ENCODE peak calls at places on chromosomes 13 and 19, in four cellular contexts. X, C, U and W are unnamed samples.

GRCh38 chr13:44331912-44332840 is 41.4 kb upstream of the SERP2 start:
- DNase-seq in U (no peak), X (no peak), C (peak), W (no peak)

GRCh38 chr13:73399347-73400216 is 340.8 kb downstream of the KLF5 start:
- DNase-seq in X (no peak), C (no peak), U (no peak), W (no peak)

GRCh38 chr13:40388617-40389016 is 277.8 kb downstream of the FOXO1 start:
- DNase-seq in C (no peak), X (no peak), U (no peak), W (no peak)

GRCh38 chr19:2055871-2056809 is 5.1 kb upstream of the MKNK2 start:
- DNase-seq in X (no peak), U (peak), C (peak), W (no peak)

GRCh38 chr19:10191347-10191746 is 3.4 kb downstream of the DNMT1 start:
- DNase-seq in X (no peak), U (no peak), C (no peak), W (no peak)

GRCh38 chr19:40192758-40193586 is 1.7 kb downstream of the MAP3K10 start:
- DNase-seq in C (no peak), U (no peak), X (no peak), W (no peak)

GRCh38 chr19:52648336-52648990 is 10.3 kb upstream of the ZNF83 start:
- DNase-seq in U (no peak), C (no peak), X (no peak), W (no peak)

GRCh38 chr13:110989331-110989730 is 74.5 kb upstream of the ANKRD10 start:
- DNase-seq in U (no peak), C (no peak), X (no peak), W (no peak)

GRCh38 chr13:91184244-91184926 is 163.1 kb upstream of the MIR17HG start:
- DNase-seq in X (no peak), U (no peak), C (no peak), W (no peak)

GRCh38 chr19:36528921-36529518 is 949 bp upstream of the ZNF260 start:
- DNase-seq in U (peak), C (peak), X (peak), W (peak)

GRCh38 chr19:18414504-18415176 is 4.6 kb upstream of the SSBP4 start:
- DNase-seq in U (no peak), C (no peak), X (no peak), W (peak)

DNA sequence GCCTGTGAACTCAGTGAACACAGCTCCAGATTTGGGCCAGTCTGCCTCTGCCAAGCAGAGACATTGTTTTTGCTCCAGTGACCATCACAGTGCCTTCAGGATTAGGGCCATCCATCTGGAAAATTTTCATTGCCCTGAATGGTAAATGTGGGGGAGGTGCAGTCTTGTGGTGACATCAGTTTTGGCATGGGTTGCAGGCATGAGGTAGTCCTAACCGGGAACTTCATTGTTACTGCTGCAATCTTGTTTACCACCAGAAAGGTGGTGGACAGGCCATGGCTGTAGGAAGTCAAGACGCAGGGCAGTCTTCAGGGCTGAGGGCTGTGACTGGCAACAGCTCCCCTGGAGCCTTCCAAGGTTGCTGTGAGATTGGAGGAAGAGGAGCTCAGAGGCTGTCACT is 55.2 kb downstream of the SPATA13 start:
- DNase-seq in C (no peak), U (no peak), X (no peak), W (no peak)
- TF ChIP-seq TEAD4 in C (no peak), U (no peak), X (no peak), W (no peak)

DNA sequence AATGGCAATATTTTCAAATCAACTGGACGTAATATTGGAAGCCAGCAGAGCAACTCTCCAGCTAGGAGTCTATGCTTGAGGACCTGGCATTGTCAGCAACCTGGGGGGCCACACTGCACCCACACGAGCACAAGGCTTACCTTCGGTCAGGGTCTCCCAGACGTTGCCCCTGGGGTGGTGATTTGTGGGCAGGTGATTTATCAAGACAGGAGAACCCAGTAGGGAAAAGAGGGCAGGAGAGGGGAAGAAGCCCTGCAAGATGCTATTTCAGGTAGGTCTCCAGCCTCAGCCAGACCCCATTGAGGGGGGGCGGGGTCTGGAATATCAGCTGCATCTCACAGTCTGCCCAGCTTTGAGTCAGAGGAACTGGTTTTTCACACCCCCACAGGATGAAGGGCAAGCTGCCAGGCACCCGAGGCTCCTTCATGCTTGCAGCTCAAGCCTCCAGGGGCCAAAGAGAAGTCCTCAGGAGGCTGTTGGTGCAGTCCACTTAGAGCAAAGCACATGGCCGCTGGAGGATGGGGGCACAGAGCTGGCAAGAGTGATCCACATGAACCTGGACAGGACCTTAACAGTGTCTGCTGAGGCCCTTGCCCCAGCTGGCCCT is 80.9 kb upstream of the UQCRFS1 start:
- DNase-seq in X (no peak), U (no peak), C (no peak), W (no peak)
- TF ChIP-seq TEAD4 in X (no peak), U (no peak), C (no peak), W (no peak)

GRCh38 chr13:31012285-31013024 is 80.0 kb downstream of the TEX26 start:
- DNase-seq in U (no peak), X (no peak), C (peak), W (peak)
- TF ChIP-seq TEAD4 in U (no peak), X (no peak), C (no peak), W (no peak)

GRCh38 chr19:47258434-47258833 is 2.1 kb downstream of the CCDC9 start:
- DNase-seq in U (no peak), C (no peak), X (no peak), W (no peak)

GRCh38 chr19:47255947-47256687 is at the start of gene CCDC9:
- DNase-seq in X (peak), C (no peak), U (peak), W (no peak)

GRCh38 chr19:47256688-47257410 is 524 bp downstream of the CCDC9 start:
- DNase-seq in C (peak), X (peak), U (peak), W (peak)

GRCh38 chr19:47258895-47259555 is 2.7 kb downstream of the CCDC9 start:
- DNase-seq in U (no peak), C (no peak), X (no peak), W (no peak)

DNA sequence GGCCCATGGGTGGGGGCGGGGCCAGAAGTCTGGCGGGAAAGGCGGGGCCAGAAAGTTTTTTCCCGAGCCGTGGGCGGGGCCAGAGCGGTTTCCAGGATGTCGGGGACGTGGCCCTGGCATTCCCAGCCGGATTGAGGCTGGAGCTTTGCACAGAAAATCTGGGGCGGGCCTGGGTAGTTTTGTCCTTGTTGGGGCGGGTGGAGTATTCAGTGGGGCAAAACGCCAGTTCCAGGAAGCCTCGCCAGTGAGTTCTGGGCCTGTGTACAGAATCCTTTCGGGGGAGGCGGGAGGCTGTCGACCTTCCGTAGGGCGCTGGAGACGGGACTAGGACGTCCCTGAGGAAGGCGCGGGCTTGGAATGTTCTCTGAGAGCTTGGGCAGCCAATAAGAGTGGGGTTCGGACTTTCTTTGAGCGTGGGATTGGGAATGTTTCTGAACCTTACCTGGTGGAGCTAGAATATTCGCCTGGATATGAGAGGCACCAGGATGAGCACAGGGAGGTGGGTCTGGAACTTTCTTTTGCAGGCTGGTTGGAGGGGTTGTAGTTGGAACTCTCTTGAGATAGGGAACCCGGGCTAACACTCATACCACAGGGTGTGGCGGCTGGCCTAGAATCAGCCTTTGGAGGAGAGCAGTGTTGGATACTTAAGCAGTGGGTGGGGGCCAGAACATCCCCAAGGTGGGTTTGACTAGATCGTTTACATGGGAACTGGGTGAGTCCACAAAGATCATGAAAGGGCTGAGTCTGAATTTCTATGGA is 1.3 kb downstream of the CCDC9 start:
- DNase-seq in C (no peak), X (no peak), U (no peak), W (no peak)
- TF ChIP-seq TEAD4 in C (peak), X (no peak), U (no peak), W (no peak)